ENCODE peak calls at places on chromosomes 7 and 10, in ten cellular contexts. A is heart left ventricle; L is T-helper 1 cell; M is neural progenitor cell; W is RWPE1; Y is DMS79; D is amniotic epithelial cell; X is GM23338; T is stimulated activated CD8-positive, alpha-beta memory T cell treated with anti-CD3 and anti-CD28 coated beads, Interleukin-4, amount 100 ng/mL, for 1 hour; K is adipocyte. Z is an unnamed sample.
A peak's percentile ranks its signal among the peaks of the same experiment; 100 is the strongest.

GRCh38 chr7:104793066-104793465 is 220.9 kb upstream of the KMT2E start:
- DNase-seq in Y (no peak), W (no peak), L (no peak), A (no peak), K (no peak), T (no peak), D (peak; percentile 1), X (no peak), M (no peak), Z (no peak)

GRCh38 chr10:72254891-72255568 is 18.7 kb upstream of the DDIT4 start:
- DNase-seq in Y (no peak), D (peak; percentile 91), W (peak; percentile 90), X (peak; percentile 87), M (peak; percentile 80), K (peak; percentile 87), A (peak; percentile 93), L (no peak), T (no peak), Z (peak; percentile 96)

GRCh38 chr10:108338146-108338545 is 1173.6 kb upstream of the SORCS1 start:
- DNase-seq in L (no peak), K (peak; percentile 1), X (no peak), W (no peak), A (no peak), Y (no peak), D (no peak), M (no peak), T (no peak), Z (no peak)

GRCh38 chr10:130301026-130301892 is 165.1 kb downstream of the GLRX3 start:
- DNase-seq in D (peak; percentile 41), K (no peak), W (no peak), L (peak; percentile 12), Y (no peak), X (no peak), T (no peak), M (no peak), A (peak; percentile 89), Z (no peak)

GRCh38 chr10:66586073-66586472 is 339.8 kb upstream of the LRRTM3 start:
- DNase-seq in A (no peak), M (peak; percentile 62), X (peak; percentile 61), W (no peak), L (no peak), Y (no peak), D (peak; percentile 62), T (no peak), K (no peak), Z (no peak)

GRCh38 chr7:6106140-6106904 is 75.1 kb downstream of the ANKRD61 start:
- DNase-seq in L (no peak), A (no peak), D (peak; percentile 51), K (peak; percentile 64), Y (no peak), M (peak; percentile 11), W (no peak), T (no peak), X (peak; percentile 6), Z (peak; percentile 55)

GRCh38 chr10:112607506-112607905 is 160.5 kb downstream of the VTI1A start:
- DNase-seq in D (no peak), K (no peak), L (no peak), W (no peak), Y (no peak), A (no peak), M (no peak), X (no peak), T (no peak), Z (no peak)

GRCh38 chr10:114328278-114328812 is 76.0 kb downstream of the AFAP1L2 start:
- DNase-seq in M (no peak), L (no peak), D (no peak), X (no peak), W (no peak), T (no peak), A (no peak), K (no peak), Y (no peak), Z (no peak)

GRCh38 chr7:40232242-40232929 is 97.6 kb downstream of the SUGCT start:
- DNase-seq in X (peak; percentile 69), K (peak; percentile 90), L (no peak), W (peak; percentile 36), D (peak; percentile 78), M (peak; percentile 56), A (no peak), Y (peak; percentile 2), T (no peak), Z (peak; percentile 31)

GRCh38 chr10:26861326-26861998 is 704 bp upstream of the ABI1 start:
- DNase-seq in M (no peak), D (no peak), Y (no peak), K (no peak), W (no peak), A (no peak), X (no peak), T (no peak), L (no peak), Z (no peak)

GRCh38 chr10:94314913-94315545 is 47.7 kb downstream of the NOC3L start:
- DNase-seq in W (no peak), M (peak; percentile 38), X (peak; percentile 32), K (peak; percentile 59), T (no peak), D (peak; percentile 41), Y (no peak), A (no peak), L (no peak), Z (no peak)

GRCh38 chr7:138243430-138243829 is 167.2 kb downstream of the AKR1D1 start:
- DNase-seq in L (no peak), K (no peak), Y (no peak), D (peak; percentile 64), M (peak; percentile 95), X (peak; percentile 98), T (no peak), A (no peak), W (no peak), Z (no peak)

GRCh38 chr7:16430133-16430532 is 8.8 kb upstream of the CRPPA start:
- DNase-seq in L (no peak), K (no peak), T (no peak), Y (no peak), W (peak; percentile 17), M (no peak), D (peak; percentile 26), A (no peak), X (no peak), Z (no peak)

GRCh38 chr10:114507449-114507848 is 103.1 kb upstream of the AFAP1L2 start:
- DNase-seq in D (no peak), W (no peak), L (no peak), A (peak; percentile 71), K (no peak), T (no peak), M (no peak), X (no peak), Y (no peak), Z (no peak)

GRCh38 chr7:148327379-148327778 is 263.2 kb upstream of the C7orf33 start:
- DNase-seq in W (peak; percentile 77), L (no peak), M (no peak), T (no peak), D (peak; percentile 2), A (no peak), Y (no peak), X (no peak), K (no peak), Z (no peak)

GRCh38 chr10:22713853-22714523 is 390 bp downstream of the PIP4K2A start:
- DNase-seq in T (no peak), W (no peak), L (peak; percentile 8), A (peak; percentile 76), D (no peak), K (peak; percentile 52), X (peak; percentile 48), M (peak; percentile 65), Y (no peak), Z (peak; percentile 37)

GRCh38 chr10:70816220-70816894 is 609 bp downstream of the SGPL1 start:
- DNase-seq in L (peak; percentile 14), A (peak; percentile 82), M (peak; percentile 85), K (peak; percentile 91), D (peak; percentile 95), X (peak; percentile 74), W (peak; percentile 98), T (no peak), Y (peak; percentile 62), Z (peak; percentile 95)

GRCh38 chr7:44159824-44160630 is 18.9 kb upstream of the MYL7 start:
- DNase-seq in X (no peak), D (no peak), A (no peak), T (no peak), Y (no peak), W (no peak), M (no peak), L (no peak), K (no peak), Z (no peak)

GRCh38 chr7:36096460-36097095 is 56.5 kb upstream of the EEPD1 start:
- DNase-seq in K (no peak), T (no peak), Y (no peak), D (no peak), X (peak; percentile 41), M (no peak), A (no peak), W (no peak), L (no peak), Z (no peak)

GRCh38 chr7:42972703-42973500 is 40.7 kb downstream of the MRPL32 start:
- DNase-seq in Y (no peak), T (no peak), A (no peak), M (no peak), L (no peak), W (peak; percentile 69), D (peak; percentile 100), X (peak; percentile 6), K (peak; percentile 95), Z (peak; percentile 53)

GRCh38 chr7:112880786-112881418 is 90.7 kb upstream of the TMEM168 start:
- DNase-seq in A (no peak), M (no peak), K (no peak), X (no peak), T (no peak), L (no peak), W (no peak), Y (no peak), D (no peak), Z (no peak)

GRCh38 chr10:79445217-79445707 is at the start of gene ZCCHC24:
- DNase-seq in W (peak; percentile 52), T (no peak), X (peak; percentile 69), D (no peak), Y (no peak), M (no peak), L (no peak), A (peak; percentile 86), K (no peak), Z (peak; percentile 60)

GRCh38 chr10:97153276-97153850 is 32.4 kb downstream of the SLIT1 start:
- DNase-seq in Y (no peak), D (no peak), T (no peak), M (no peak), A (no peak), L (no peak), W (no peak), X (no peak), K (peak; percentile 49), Z (no peak)

GRCh38 chr7:51316666-51317581 is at the start of gene COBL:
- DNase-seq in D (no peak), K (no peak), W (peak; percentile 30), L (no peak), Y (no peak), M (peak; percentile 72), A (no peak), X (peak; percentile 86), T (no peak), Z (no peak)

GRCh38 chr10:129328531-129328930 is 138.5 kb upstream of the MGMT start:
- DNase-seq in M (no peak), K (no peak), A (no peak), X (no peak), D (no peak), T (no peak), L (no peak), Y (no peak), W (peak; percentile 42), Z (no peak)

GRCh38 chr7:105364748-105365147 is 24.0 kb downstream of the SRPK2 start:
- DNase-seq in W (no peak), T (no peak), D (no peak), Y (no peak), K (no peak), L (no peak), X (peak; percentile 28), M (no peak), A (no peak), Z (no peak)

GRCh38 chr10:69409968-69410367 is 6.8 kb downstream of the TACR2 start:
- DNase-seq in A (no peak), D (no peak), W (no peak), T (no peak), K (no peak), X (no peak), Y (no peak), M (no peak), L (no peak), Z (no peak)

Z was measured in H54.